ENCODE peak calls at places on chromosomes 11 and 22, in eight cellular contexts. B is right lobe of liver, I is tibial nerve, Y is sigmoid colon, G is esophagus squamous epithelium, V is IMR-90, J is A549, S is uterus. C is an unnamed sample. For H3K4me1, the result is how much of the 10 kb centered on the place peaks cover.

GRCh38 chr11:65793144-65793581 is 6.3 kb downstream of the OVOL1 start:
- DNase-seq in S (no peak), V (no peak), G (no peak), I (no peak), Y (no peak), B (peak), J (no peak), C (no peak)

GRCh38 chr22:47012589-47013365 is 250.3 kb downstream of the TBC1D22A start:
- DNase-seq in I (no peak), V (peak), J (no peak), B (no peak), G (no peak), Y (peak), S (no peak), C (no peak)

GRCh38 chr11:8814923-8815240 is 96.1 kb upstream of the AKIP1 start:
- DNase-seq in B (no peak), Y (no peak), V (no peak), I (no peak), S (no peak), G (no peak), J (no peak), C (no peak)

GRCh38 chr22:38699143-38699542 is 1.6 kb downstream of the JOSD1 start:
- DNase-seq in Y (peak), S (no peak), G (no peak), B (no peak), V (no peak), I (no peak), J (no peak), C (no peak)

GRCh38 chr11:64103377-64103985 is 62.4 kb downstream of the MACROD1 start:
- DNase-seq in G (no peak), S (no peak), V (no peak), Y (no peak), J (no peak), B (no peak), I (no peak), C (no peak)

GRCh38 chr11:124915541-124916369 is 3.3 kb upstream of the HEPN1 start:
- DNase-seq in G (no peak), I (no peak), Y (no peak), J (no peak), B (peak), V (peak), S (no peak), C (no peak)

GRCh38 chr11:126190792-126191191 is 20.7 kb downstream of the RPUSD4 start:
- DNase-seq in Y (no peak), J (no peak), G (no peak), S (peak), B (peak), V (no peak), I (no peak), C (no peak)

GRCh38 chr11:1773711-1774550 is 10.2 kb upstream of the CTSD start:
- DNase-seq in B (peak), I (no peak), S (no peak), G (no peak), Y (peak), J (no peak), V (no peak), C (no peak)

GRCh38 chr11:44235765-44236201 is 74.2 kb downstream of the ALX4 start:
- DNase-seq in B (no peak), V (peak), J (no peak), Y (no peak), S (no peak), G (no peak), I (no peak), C (no peak)

GRCh38 chr22:43996170-43996980 is 27.7 kb upstream of the PARVB start:
- DNase-seq in S (peak), G (peak), B (no peak), J (no peak), I (peak), V (no peak), Y (peak), C (peak)

GRCh38 chr22:22703715-22704114 is 59.3 kb downstream of the GGTLC2 start:
- DNase-seq in G (no peak), Y (no peak), B (peak), J (peak), S (no peak), V (no peak), I (no peak), C (peak)

GRCh38 chr11:126857860-126858808 is 142.4 kb downstream of the KIRREL3 start:
- DNase-seq in B (no peak), S (no peak), J (peak), V (peak), I (no peak), G (no peak), Y (no peak), C (peak)

GRCh38 chr11:2765491-2765890 is 65.7 kb upstream of the KCNQ1OT1 start:
- DNase-seq in Y (no peak), I (no peak), V (no peak), G (no peak), S (no peak), J (no peak), B (no peak), C (no peak)

GRCh38 chr11:69009441-69010211 is 3.4 kb downstream of the MRGPRF start:
- DNase-seq in S (no peak), J (peak), I (no peak), B (no peak), V (no peak), Y (peak), G (no peak), C (no peak)

GRCh38 chr11:36254739-36255138 is 34.5 kb downstream of the COMMD9 start:
- DNase-seq in Y (no peak), J (peak), B (no peak), S (no peak), I (no peak), V (peak), G (no peak), C (no peak)

GRCh38 chr11:129375731-129376657 is at the start of gene BARX2:
- DNase-seq in B (no peak), S (no peak), V (peak), I (no peak), Y (no peak), J (peak), G (no peak), C (peak)

GRCh38 chr22:33247758-33248157 is 189.6 kb upstream of the SYN3 start:
- DNase-seq in G (no peak), S (no peak), J (no peak), Y (no peak), V (no peak), B (no peak), I (no peak), C (no peak)

GRCh38 chr11:85845052-85845631 is 10.0 kb upstream of the CCDC83 start:
- DNase-seq in I (no peak), G (no peak), Y (no peak), S (no peak), B (no peak), V (peak), J (no peak), C (no peak)

GRCh38 chr22:19859861-19860510 is 5.3 kb upstream of the GNB1L start:
- DNase-seq in S (no peak), G (no peak), V (no peak), I (no peak), Y (no peak), B (no peak), J (no peak), C (no peak)

GRCh38 chr11:33689089-33689488 is 11.5 kb downstream of the C11orf91 start:
- DNase-seq in J (peak), V (no peak), I (no peak), S (no peak), Y (no peak), B (no peak), G (no peak), C (no peak)

GRCh38 chr11:61955031-61955415 is 4.9 kb downstream of the BEST1 start:
- DNase-seq in Y (peak), G (no peak), J (peak), S (peak), I (no peak), V (peak), B (no peak), C (peak)

GRCh38 chr11:76769645-76770586 is 13.2 kb upstream of the TSKU start:
- DNase-seq in S (peak), B (peak), G (no peak), I (no peak), J (peak), V (peak), Y (no peak), C (peak)

GRCh38 chr11:118224512-118225180 is at the start of gene JAML:
- DNase-seq in I (no peak), J (no peak), G (no peak), S (no peak), B (no peak), Y (no peak), V (no peak), C (no peak)

GRCh38 chr11:116917632-116918031 is 80.2 kb upstream of the APOA1 start:
- DNase-seq in S (no peak), G (no peak), I (no peak), J (no peak), B (no peak), Y (no peak), V (no peak), C (no peak)
- H3K27ac ChIP-seq in S (no peak), G (no peak), I (no peak), J (no peak), B (no peak), Y (no peak), V (no peak), C (no peak)

GRCh38 chr11:31557991-31558390 is 48.4 kb downstream of the ELP4 start:
- DNase-seq in I (no peak), G (no peak), V (peak), B (no peak), S (no peak), J (no peak), Y (no peak), C (no peak)
- TF ChIP-seq POLR2A in I (no peak), G (no peak), V (no peak), B (no peak), S (no peak), J (no peak), Y (no peak), C (no peak)

DNA sequence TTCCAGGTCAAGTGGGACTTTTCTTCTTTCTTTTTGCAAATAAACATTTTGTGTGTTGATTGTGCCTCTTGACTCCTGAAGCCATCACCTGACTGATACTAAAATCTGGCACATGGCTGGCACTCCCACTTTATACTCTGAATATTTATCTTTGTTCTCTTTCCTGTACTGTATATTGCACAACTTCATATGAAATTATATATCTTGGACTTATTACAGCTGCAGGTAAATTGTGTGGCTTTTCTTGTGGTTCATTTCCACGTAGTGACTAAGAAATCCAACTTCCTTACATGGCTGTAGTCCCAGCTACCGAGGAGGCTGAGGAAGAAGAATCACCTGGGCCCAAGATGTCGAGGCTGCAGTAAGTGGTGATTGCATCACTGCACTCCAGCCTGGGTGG is 23.7 kb upstream of the OR5B12 start:
- DNase-seq in G (no peak), B (no peak), I (no peak), V (no peak), J (no peak), Y (no peak), S (no peak), C (no peak)
- H3K4me1 ChIP-seq in G (under half), B (under half), I (under half), V (under half), J (under half), Y (under half), S (under half), C (under half)

GRCh38 chr22:36323855-36324331 is 63.9 kb downstream of the MYH9 start:
- DNase-seq in I (no peak), G (no peak), V (no peak), Y (no peak), B (no peak), J (no peak), S (peak), C (no peak)

GRCh38 chr22:36322602-36322915 is 65.2 kb downstream of the MYH9 start:
- DNase-seq in G (no peak), B (no peak), S (no peak), V (no peak), J (no peak), I (no peak), Y (no peak), C (no peak)

GRCh38 chr22:36320553-36320952 is 67.2 kb downstream of the MYH9 start:
- DNase-seq in S (no peak), G (no peak), J (no peak), Y (no peak), B (no peak), V (no peak), I (no peak), C (no peak)

GRCh38 chr22:36323182-36323854 is 64.4 kb downstream of the MYH9 start:
- DNase-seq in J (no peak), G (no peak), B (no peak), V (peak), Y (peak), I (peak), S (peak), C (peak)

GRCh38 chr22:36321797-36322601 is 65.8 kb downstream of the MYH9 start:
- DNase-seq in Y (no peak), B (no peak), I (no peak), G (no peak), J (no peak), V (no peak), S (no peak), C (peak)
- H3K27ac ChIP-seq in Y (peak), B (no peak), I (peak), G (peak), J (peak), V (peak), S (peak), C (peak)

DNA sequence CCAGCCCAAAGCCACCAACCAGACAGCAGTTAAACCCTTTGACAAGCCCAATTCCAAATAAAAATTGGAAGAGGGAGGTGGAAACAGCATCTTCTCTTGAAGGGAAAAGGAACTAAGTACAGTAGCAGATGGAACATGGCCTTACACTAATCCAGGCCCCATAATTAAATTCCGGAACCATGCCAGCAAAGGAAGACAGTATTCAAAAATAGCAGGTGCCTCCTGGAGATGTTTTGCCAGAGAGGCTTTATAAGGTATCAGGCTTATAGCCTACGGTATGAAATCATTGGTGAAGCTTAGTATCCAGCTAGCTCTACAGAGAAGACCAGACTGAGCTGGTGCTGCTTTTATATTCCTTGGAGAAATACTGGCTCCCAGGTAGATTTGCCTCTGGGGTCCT is 344.1 kb upstream of the API5 start:
- DNase-seq in V (no peak), S (no peak), B (no peak), I (no peak), J (no peak), G (no peak), Y (no peak), C (no peak)
- TF ChIP-seq POLR2A in V (no peak), S (no peak), B (no peak), I (no peak), J (no peak), G (no peak), Y (no peak), C (no peak)

C was measured in adrenal gland.